ENCODE peak calls at places on chromosomes 13 and 19, in four cellular contexts. T is upper lobe of left lung, G is heart left ventricle, C is prostate gland. X is an unnamed sample.
A peak's percentile ranks its signal among the peaks of the same experiment; 100 is the strongest.

GRCh38 chr13:25406377-25406776 is 34.6 kb downstream of the ATP8A2 start:
- DNase-seq in T (no peak), G (no peak), C (no peak), X (no peak)

GRCh38 chr19:57949702-57950101 is 2.2 kb upstream of the ZNF256 start:
- DNase-seq in T (peak; percentile 68), G (no peak), C (no peak), X (no peak)

GRCh38 chr13:49569993-49570689 is 15.2 kb downstream of the RCBTB1 start:
- DNase-seq in T (no peak), G (no peak), C (no peak), X (no peak)

GRCh38 chr13:41398494-41399190 is 58.7 kb upstream of the RGCC start:
- DNase-seq in T (no peak), G (no peak), C (no peak), X (no peak)

GRCh38 chr13:107392205-107392604 is 823.1 kb downstream of the LIG4 start:
- DNase-seq in T (no peak), G (no peak), C (no peak), X (no peak)

GRCh38 chr19:40623403-40624239 is 22.5 kb downstream of the LTBP4 start:
- DNase-seq in T (peak; percentile 88), G (no peak), C (no peak), X (no peak)

GRCh38 chr13:93559718-93560117 is 333.1 kb downstream of the GPC6 start:
- DNase-seq in T (no peak), G (no peak), C (no peak), X (no peak)

GRCh38 chr13:21242236-21242635 is 65.8 kb downstream of the MRPL57 start:
- DNase-seq in T (no peak), G (no peak), C (no peak), X (no peak)

GRCh38 chr13:82341116-82341515 is 1541.2 kb downstream of the SLITRK1 start:
- DNase-seq in T (no peak), G (no peak), C (no peak), X (no peak)

GRCh38 chr13:100837611-100838010 is 163.0 kb upstream of the TMTC4 start:
- DNase-seq in T (no peak), G (no peak), C (no peak), X (no peak)

GRCh38 chr19:6048808-6049405 is 61.4 kb downstream of the RFX2 start:
- DNase-seq in T (no peak), G (peak; percentile 70), C (peak; percentile 70), X (no peak)

GRCh38 chr19:3398114-3398899 is 31.9 kb downstream of the NFIC start:
- DNase-seq in T (peak; percentile 91), G (peak; percentile 77), C (peak; percentile 83), X (no peak)

GRCh38 chr19:21202865-21203494 is 61.1 kb downstream of the ZNF431 start:
- DNase-seq in T (no peak), G (no peak), C (peak; percentile 17), X (no peak)

GRCh38 chr13:96141032-96141431 is 51.1 kb downstream of the HS6ST3 start:
- DNase-seq in T (no peak), G (no peak), C (no peak), X (no peak)

GRCh38 chr19:58154287-58154678 is 3.7 kb upstream of the ZNF329 start:
- DNase-seq in T (no peak), G (peak; percentile 77), C (peak; percentile 12), X (no peak)

GRCh38 chr19:3699741-3700241 is 477 bp downstream of the PIP5K1C start:
- DNase-seq in T (no peak), G (no peak), C (no peak), X (no peak)

DNA sequence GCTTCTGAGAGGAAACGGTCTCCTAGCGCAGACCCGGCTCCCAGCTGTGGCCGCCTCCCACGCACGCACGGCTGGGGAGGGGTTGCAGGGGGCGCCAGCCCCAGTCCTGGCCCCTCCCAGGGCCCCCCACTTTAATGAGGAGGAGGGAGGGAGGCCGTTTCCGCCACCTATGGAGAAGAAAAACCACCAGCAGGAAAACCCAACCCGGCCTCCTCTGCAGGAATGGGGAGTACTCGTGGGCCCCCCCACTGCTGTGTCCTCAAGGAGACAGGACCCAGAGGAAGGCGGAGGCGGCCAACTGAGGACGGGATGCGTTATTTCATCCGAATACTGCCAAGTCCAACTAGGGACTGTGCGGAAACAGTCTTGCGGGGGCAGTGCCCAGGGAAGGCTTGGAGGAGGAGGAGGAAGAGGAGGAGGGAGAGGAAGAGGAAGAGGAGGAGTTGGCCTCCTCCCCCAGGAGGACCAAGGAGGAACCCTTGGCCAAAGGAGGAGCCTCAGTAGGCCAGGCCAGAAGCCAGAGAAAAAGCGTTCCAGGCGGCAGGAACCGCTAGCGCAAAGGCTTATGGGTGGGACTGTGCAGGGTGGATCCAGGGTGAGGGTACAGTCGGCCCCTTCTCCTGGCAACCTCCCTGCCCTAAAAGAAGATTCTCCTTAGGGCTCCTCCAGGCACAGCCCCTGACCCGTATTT is 3.9 kb upstream of the SSBP4 start:
- DNase-seq in T (peak; percentile 83), G (peak; percentile 90), C (no peak), X (no peak)
- TF ChIP-seq POLR2A in T (no peak), G (no peak), C (peak; percentile 24), X (no peak)

GRCh38 chr13:39616087-39616694 is 13.2 kb upstream of the LHFPL6 start:
- DNase-seq in T (no peak), G (peak; percentile 36), C (peak; percentile 47), X (no peak)
- TF ChIP-seq CTCF in T (peak; percentile 75), G (peak; percentile 94), C (peak; percentile 47), X (peak; percentile 66)

DNA sequence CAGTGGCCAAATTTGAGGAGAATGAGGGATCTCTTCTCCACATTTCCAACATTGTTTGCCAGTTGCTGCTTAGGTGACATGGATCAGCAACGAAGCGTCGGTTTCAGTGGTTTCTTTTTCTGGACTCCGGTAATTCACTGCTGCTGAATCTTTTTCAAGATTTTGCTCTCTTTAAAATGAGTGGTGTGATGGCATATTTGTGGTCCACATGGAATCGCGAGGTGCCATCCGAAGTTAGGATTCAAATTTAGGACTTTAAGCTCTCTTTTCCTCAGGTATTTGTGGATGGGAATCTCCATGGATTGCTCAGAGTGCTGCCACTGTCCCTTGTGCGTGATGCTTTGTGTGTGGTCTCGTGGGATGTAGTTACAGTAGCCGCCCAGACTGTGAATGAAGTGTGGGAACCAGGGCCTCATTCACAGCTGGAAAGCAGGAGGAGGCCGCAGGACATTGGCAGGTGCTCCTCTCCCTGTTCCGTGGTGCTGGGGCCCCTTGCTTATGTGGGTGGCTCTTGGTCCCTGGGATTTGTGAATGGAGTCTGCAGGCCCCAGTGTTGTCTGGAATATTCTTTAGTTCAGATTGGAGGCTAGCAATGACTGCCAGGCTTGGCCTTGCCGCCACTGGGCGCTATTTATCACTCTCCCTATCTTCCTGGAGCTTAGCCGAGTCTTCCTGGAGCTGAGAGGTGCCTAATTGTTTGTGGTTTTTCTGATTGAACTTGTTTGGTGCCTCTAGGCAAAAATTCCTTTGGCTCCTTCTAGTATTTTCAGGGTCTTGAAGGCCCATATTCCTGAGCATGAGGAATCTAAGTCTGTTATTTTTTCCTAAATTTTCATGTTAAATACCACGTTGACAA is 1.5 kb downstream of the ILF3 start:
- DNase-seq in T (no peak), G (no peak), C (peak; percentile 38), X (no peak)
- TF ChIP-seq POLR2A in T (no peak), G (no peak), C (no peak), X (no peak)

GRCh38 chr13:50928609-50929274 is 19.2 kb downstream of the RNASEH2B start:
- DNase-seq in T (no peak), G (no peak), C (no peak), X (no peak)
- TF ChIP-seq CTCF in T (no peak), G (no peak), C (no peak), X (no peak)